ENCODE peak calls at places on chromosomes 12 and 14, in five cellular contexts. F is adrenal gland; U is H1; D is H7; T is naive thymus-derived CD4-positive, alpha-beta T cell. A is an unnamed sample.

GRCh38 chr12:124458220-124458991 is 109.0 kb downstream of the NCOR2 start:
- DNase-seq in F (no peak), U (no peak), D (no peak), T (no peak), A (no peak)

GRCh38 chr12:90945070-90945649 is 9.8 kb downstream of the CCER1 start:
- DNase-seq in F (no peak), U (no peak), D (no peak), T (no peak), A (no peak)

GRCh38 chr14:91870001-91870400 is 2.7 kb upstream of the TC2N start:
- DNase-seq in F (no peak), U (no peak), D (no peak), T (peak; percentile 82), A (no peak)

GRCh38 chr14:99578541-99579044 is 25.4 kb downstream of the CCDC85C start:
- DNase-seq in F (peak; percentile 74), U (no peak), D (no peak), T (no peak), A (no peak)

GRCh38 chr12:31590730-31591307 is at the start of gene DENND5B:
- DNase-seq in F (peak; percentile 77), U (no peak), D (peak; percentile 92), T (no peak), A (no peak)

GRCh38 chr14:75493580-75494130 is 28.6 kb upstream of the BATF start:
- DNase-seq in F (no peak), U (no peak), D (peak; percentile 2), T (no peak), A (no peak)

GRCh38 chr12:24134092-24134491 is 184.6 kb upstream of the SOX5 start:
- DNase-seq in F (no peak), U (no peak), D (no peak), T (no peak), A (no peak)

GRCh38 chr12:113278631-113279030 is 56.3 kb downstream of the SLC8B1 start:
- DNase-seq in F (no peak), U (no peak), D (no peak), T (no peak), A (no peak)

GRCh38 chr12:77058740-77059139 is 6.6 kb downstream of the E2F7 start:
- DNase-seq in F (no peak), U (no peak), D (no peak), T (no peak), A (no peak)

DNA sequence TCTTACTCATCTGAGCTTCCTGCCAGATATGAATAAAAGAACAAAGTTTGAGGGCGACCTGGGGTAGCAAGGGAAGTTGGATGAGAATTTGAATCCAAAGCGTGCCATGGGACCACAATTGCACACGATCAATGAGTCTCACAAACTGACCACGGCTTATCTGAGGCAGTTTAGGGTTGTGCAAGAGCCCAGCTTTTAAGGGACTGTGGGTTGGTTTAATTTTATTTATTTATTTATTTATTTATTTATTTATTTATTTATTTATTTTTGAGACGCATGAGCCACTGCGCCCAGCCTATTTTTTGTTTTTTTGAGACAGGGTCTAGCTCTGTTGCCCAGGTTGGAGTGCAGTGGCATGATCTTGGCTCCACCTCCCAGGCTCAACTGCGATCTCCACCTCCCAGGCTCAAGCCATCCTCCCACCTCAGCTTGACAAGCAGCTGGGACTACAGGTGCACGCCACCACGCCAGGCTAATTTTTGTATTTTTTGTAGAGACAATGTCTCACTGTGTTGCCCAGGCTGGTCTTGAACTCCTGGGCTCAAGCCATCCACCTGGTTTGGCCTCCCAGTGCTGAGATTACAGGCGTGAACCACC is 1.1 kb downstream of the AMDHD1 start:
- DNase-seq in F (peak; percentile 31), U (no peak), D (no peak), T (no peak), A (no peak)
- H3K4me3 ChIP-seq in F (no peak overlapping the region), U (no peak overlapping the region), D (no peak overlapping the region), T (peak overlapping the region; percentile 93), A (no peak overlapping the region)

GRCh38 chr14:54481695-54482094 is 7.1 kb downstream of the GMFB start:
- DNase-seq in F (no peak), U (no peak), D (no peak), T (no peak), A (no peak)
- H3K4me3 ChIP-seq in F (no peak overlapping the region), U (no peak overlapping the region), D (no peak overlapping the region), T (no peak overlapping the region), A (no peak overlapping the region)

GRCh38 chr12:4830568-4830967 is 79.1 kb upstream of the KCNA1 start:
- DNase-seq in F (no peak), U (no peak), D (no peak), T (no peak), A (no peak)
- H3K4me3 ChIP-seq in F (no peak overlapping the region), U (no peak overlapping the region), D (no peak overlapping the region), T (no peak overlapping the region), A (no peak overlapping the region)

DNA sequence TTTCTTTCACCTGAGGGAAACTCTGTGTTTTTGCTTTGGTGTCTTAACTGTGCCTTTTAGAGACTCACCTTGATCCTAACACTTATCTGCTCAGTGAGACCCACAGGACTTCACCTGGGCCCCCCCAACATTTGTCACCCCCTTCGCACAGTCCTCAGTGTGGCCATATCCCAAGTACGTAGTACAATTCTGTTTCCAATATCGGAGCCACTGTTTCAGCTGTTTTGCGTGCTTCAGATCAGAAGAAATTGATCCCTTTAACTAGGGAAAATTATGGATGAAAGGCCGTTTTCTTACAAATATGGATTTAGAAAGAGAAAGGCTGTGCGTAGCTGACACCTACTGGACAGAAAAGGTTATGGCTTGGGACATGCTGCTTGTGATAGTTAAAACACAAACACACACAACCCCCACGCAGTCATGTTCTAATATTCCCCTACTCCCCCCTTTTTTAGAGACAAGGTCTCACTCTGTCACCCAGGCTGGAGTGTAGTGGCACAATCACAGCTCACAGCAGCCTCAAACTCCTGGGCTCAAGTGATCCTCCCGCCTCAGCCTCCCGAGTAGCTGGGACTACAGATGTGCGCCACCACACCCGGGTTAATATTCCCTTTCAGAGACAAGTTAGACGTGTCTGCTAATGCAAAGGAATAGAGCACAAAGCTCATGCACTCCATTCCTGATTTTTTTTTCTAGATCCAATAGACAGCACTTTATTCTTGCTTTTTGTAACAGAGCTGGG is 3.6 kb upstream of the SLC7A8 start:
- DNase-seq in F (peak; percentile 40), U (no peak), D (peak; percentile 38), T (peak; percentile 25), A (no peak)
- H3K4me3 ChIP-seq in F (no peak overlapping the region), U (no peak overlapping the region), D (no peak overlapping the region), T (no peak overlapping the region), A (no peak overlapping the region)

GRCh38 chr14:64114796-64115195 is 179.4 kb downstream of the ESR2 start:
- DNase-seq in F (no peak), U (no peak), D (no peak), T (no peak), A (no peak)
- H3K4me3 ChIP-seq in F (no peak overlapping the region), U (no peak overlapping the region), D (no peak overlapping the region), T (no peak overlapping the region), A (no peak overlapping the region)

GRCh38 chr12:16348435-16349131 is 1.1 kb downstream of the MGST1 start:
- DNase-seq in F (no peak), U (no peak), D (no peak), T (no peak), A (no peak)
- H3K4me3 ChIP-seq in F (peak overlapping the region; percentile 81), U (peak overlapping the region; percentile 88), D (peak overlapping the region; percentile 79), T (no peak overlapping the region), A (peak overlapping the region; percentile 59)

GRCh38 chr12:69007858-69008314 is 74.9 kb upstream of the CPM start:
- DNase-seq in F (no peak), U (no peak), D (no peak), T (no peak), A (no peak)

GRCh38 chr12:69002969-69003368 is 70.0 kb upstream of the CPM start:
- DNase-seq in F (no peak), U (no peak), D (no peak), T (no peak), A (no peak)

GRCh38 chr12:69008510-69008909 is 75.5 kb upstream of the CPM start:
- DNase-seq in F (no peak), U (no peak), D (no peak), T (no peak), A (no peak)

DNA sequence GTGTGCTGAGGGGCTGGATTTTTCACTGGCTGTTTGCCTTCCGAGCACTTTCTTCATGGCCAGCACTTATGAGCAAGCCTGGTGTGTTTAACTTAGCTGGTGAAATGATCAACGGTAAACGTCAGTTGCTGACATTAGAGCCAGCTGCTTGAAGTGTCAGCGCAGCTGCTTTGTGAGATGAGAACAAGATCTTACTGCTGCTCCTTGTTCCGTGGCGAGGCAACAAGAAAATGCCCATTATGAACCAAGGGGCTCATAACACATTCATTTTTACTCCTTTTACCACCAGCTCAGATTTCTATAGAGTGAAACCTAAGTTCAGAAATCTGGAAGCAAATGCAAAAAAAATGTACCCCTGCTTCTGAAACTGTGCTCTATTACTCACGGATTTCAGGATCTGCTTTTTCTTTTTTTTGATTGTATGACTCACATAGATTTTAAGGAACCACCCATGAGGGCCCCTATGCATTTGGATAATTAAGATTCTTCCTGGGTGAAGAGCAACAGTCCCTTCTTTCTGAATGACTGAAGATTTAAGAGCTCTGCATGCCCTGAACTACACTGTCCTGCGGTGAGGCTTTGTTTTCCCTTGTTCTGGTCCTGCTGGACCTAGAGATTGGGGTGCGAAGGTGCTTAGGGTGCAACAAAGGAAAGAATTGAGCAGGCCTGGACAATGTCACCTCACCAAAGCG is 74.3 kb upstream of the CPM start:
- DNase-seq in F (no peak), U (peak; percentile 49), D (peak; percentile 6), T (no peak), A (peak; percentile 48)
- H3K4me3 ChIP-seq in F (no peak overlapping the region), U (no peak overlapping the region), D (no peak overlapping the region), T (no peak overlapping the region), A (no peak overlapping the region)

GRCh38 chr12:42987216-42987631 is 397.7 kb upstream of the PRICKLE1 start:
- DNase-seq in F (no peak), U (no peak), D (no peak), T (no peak), A (peak; percentile 9)
- H3K4me3 ChIP-seq in F (no peak overlapping the region), U (no peak overlapping the region), D (no peak overlapping the region), T (no peak overlapping the region), A (no peak overlapping the region)

A was measured in kidney epithelial cell.